ENCODE peak calls at places on chromosomes 1 and 21, in ten cellular contexts. P is transverse colon, E is RWPE1, F is H1, G is endothelial cell, J is HFFc6, B is progenitor cell of endocrine pancreas, D is mammary epithelial cell, L is endothelial cell of umbilical vein, C is epithelial cell of esophagus. M is an unnamed sample.
A peak's percentile ranks its signal among the peaks of the same experiment; 100 is the strongest.

GRCh38 chr1:109787845-109788605 is 24.3 kb upstream of the EPS8L3 start:
- DNase-seq in J (no peak), L (no peak), F (no peak), G (no peak), B (no peak), D (no peak), C (no peak), E (no peak), P (peak; percentile 18), M (no peak)

GRCh38 chr1:93584238-93585003 is 97.2 kb downstream of the BCAR3 start:
- DNase-seq in B (no peak), E (no peak), D (no peak), L (no peak), G (no peak), J (peak; percentile 38), P (no peak), F (no peak), C (no peak), M (no peak)

GRCh38 chr1:44514673-44515072 is 109.6 kb downstream of the RNF220 start:
- DNase-seq in L (no peak), P (no peak), C (no peak), B (no peak), E (no peak), G (no peak), J (no peak), D (no peak), F (no peak), M (no peak)

GRCh38 chr1:160590488-160590887 is 11.2 kb upstream of the CD84 start:
- DNase-seq in C (no peak), P (no peak), B (no peak), D (no peak), J (no peak), L (no peak), E (no peak), G (no peak), F (no peak), M (no peak)

GRCh38 chr21:36783612-36784383 is 84.9 kb downstream of the SIM2 start:
- DNase-seq in C (peak; percentile 92), J (peak; percentile 89), G (no peak), B (no peak), F (no peak), P (no peak), L (peak; percentile 16), E (peak; percentile 85), D (peak; percentile 77), M (no peak)

GRCh38 chr1:201896951-201897391 is 8.3 kb downstream of the SHISA4 start:
- DNase-seq in J (peak; percentile 84), G (no peak), E (no peak), F (no peak), C (peak; percentile 57), P (peak; percentile 44), D (peak; percentile 64), L (no peak), B (no peak), M (no peak)

GRCh38 chr1:200880212-200880611 is 7.4 kb downstream of the GPR25 start:
- DNase-seq in F (no peak), B (no peak), G (no peak), E (no peak), C (peak; percentile 76), P (no peak), L (no peak), D (peak; percentile 64), J (no peak), M (no peak)

GRCh38 chr1:218376722-218377121 is 31.6 kb downstream of the TGFB2 start:
- DNase-seq in B (no peak), D (no peak), E (no peak), L (no peak), F (no peak), C (no peak), P (no peak), G (no peak), J (no peak), M (no peak)

DNA sequence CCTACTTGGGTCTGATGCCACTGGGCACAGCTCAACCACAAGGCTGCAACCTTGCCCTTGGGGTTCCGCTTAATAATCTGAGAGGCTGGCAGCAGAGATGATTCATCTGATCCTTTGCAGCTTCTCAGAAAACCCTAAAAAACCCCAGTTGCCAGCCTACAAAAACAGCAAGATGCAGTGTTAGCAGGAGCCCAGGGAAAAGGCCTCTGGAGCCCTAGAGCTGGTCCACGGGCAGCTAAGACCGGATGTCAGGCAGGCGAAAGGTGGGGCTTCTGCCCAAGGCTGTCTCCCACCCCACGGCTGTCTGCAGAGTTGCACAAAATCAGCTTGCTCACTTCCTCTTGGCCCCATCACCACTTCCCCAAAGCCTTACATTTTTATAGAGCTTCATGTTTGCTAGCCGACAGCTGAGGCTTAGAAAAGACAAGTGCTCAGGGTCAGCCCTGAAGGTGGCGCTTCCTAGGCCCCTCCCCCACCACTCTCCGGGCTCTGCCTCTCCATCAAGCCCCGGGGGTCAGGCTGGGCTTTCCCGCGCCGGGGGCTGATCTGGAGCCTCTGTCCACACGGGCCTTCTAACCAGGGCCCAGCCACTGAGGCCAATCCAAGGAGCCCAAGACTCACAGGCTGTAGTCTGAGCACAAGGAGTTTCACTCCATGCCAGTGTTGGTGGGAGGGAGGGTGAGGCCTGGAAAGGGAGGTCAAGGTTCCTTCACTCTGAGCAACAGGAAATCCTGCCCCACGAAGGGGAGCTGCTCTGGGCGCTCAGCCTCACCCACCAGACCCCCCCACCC is 4.2 kb upstream of the ADORA3 start:
- DNase-seq in F (peak; percentile 27), L (peak; percentile 64), G (peak; percentile 73), J (peak; percentile 52), E (peak; percentile 27), C (peak; percentile 53), D (peak; percentile 60), P (peak; percentile 84), B (peak; percentile 56), M (no peak)
- TF ChIP-seq CTCF in F (peak; percentile 35), L (peak; percentile 17), G (no peak), J (no peak), E (no peak), C (no peak), D (no peak), P (no peak), B (no peak), M (no peak)

DNA sequence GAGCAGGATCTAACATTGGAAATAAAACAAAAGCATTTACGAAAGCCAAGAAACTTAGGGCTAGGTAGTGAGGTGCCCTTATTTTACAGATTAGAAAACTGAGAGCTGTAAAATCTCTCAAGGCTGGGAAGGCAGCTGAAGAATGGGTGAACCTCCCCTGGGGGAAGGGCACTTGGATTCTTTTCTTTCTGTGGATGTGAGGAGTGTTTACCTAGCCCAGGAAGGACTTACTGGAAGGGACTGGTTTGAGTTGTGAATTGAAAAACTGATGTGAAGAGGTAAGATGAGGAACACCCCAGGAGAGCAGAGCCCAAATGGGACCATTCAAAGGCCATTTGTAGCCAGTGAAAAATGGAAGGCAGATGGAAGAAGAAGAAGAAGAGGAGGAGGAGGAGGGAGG is 74.7 kb upstream of the NGF start:
- DNase-seq in E (no peak), F (no peak), D (no peak), J (no peak), L (no peak), B (no peak), P (no peak), G (no peak), C (no peak), M (no peak)
- TF ChIP-seq CTCF in E (no peak), F (no peak), D (no peak), J (no peak), L (no peak), B (no peak), P (no peak), G (no peak), C (no peak), M (no peak)

GRCh38 chr1:34899471-34899870 is 30.0 kb downstream of the DLGAP3 start:
- DNase-seq in E (no peak), G (no peak), L (no peak), D (no peak), J (no peak), P (no peak), F (no peak), C (no peak), B (no peak), M (no peak)

GRCh38 chr1:34900775-34901502 is 28.5 kb downstream of the DLGAP3 start:
- DNase-seq in F (no peak), L (no peak), J (no peak), B (no peak), G (no peak), D (no peak), P (no peak), C (no peak), E (no peak), M (no peak)

GRCh38 chr1:34898220-34898820 is 31.1 kb downstream of the DLGAP3 start:
- DNase-seq in E (no peak), D (no peak), G (no peak), L (peak; percentile 46), F (no peak), P (no peak), B (no peak), J (no peak), C (no peak), M (no peak)

GRCh38 chr1:34899906-34900305 is 29.5 kb downstream of the DLGAP3 start:
- DNase-seq in E (no peak), D (no peak), L (no peak), C (no peak), F (no peak), J (no peak), G (no peak), B (no peak), P (no peak), M (no peak)

GRCh38 chr1:34896612-34897011 is 32.8 kb downstream of the DLGAP3 start:
- DNase-seq in P (no peak), F (no peak), E (no peak), G (no peak), L (no peak), J (peak; percentile 6), B (no peak), D (no peak), C (no peak), M (no peak)
- TF ChIP-seq CTCF in P (no peak), F (peak; percentile 3), E (no peak), G (no peak), L (no peak), J (peak; percentile 47), B (no peak), D (no peak), C (peak; percentile 3), M (peak; percentile 15)

GRCh38 chr1:152495066-152495675 is 15.4 kb upstream of the LCE5A start:
- DNase-seq in F (no peak), P (peak; percentile 51), B (no peak), J (peak; percentile 8), C (peak; percentile 76), E (no peak), L (peak; percentile 21), G (peak; percentile 63), D (no peak), M (no peak)
- TF ChIP-seq CTCF in F (peak; percentile 21), P (peak; percentile 47), B (no peak), J (peak; percentile 75), C (peak; percentile 94), E (peak; percentile 57), L (peak; percentile 59), G (peak; percentile 71), D (peak; percentile 91), M (peak; percentile 28)

GRCh38 chr1:87913361-87913760 is 584.7 kb downstream of the LMO4 start:
- DNase-seq in J (no peak), G (no peak), D (no peak), F (no peak), B (no peak), C (no peak), E (no peak), P (no peak), L (no peak), M (no peak)
- TF ChIP-seq CTCF in J (no peak), G (no peak), D (no peak), F (no peak), B (no peak), C (no peak), E (no peak), P (no peak), L (no peak), M (no peak)

GRCh38 chr21:35436899-35437298 is 387.8 kb upstream of the RUNX1 start:
- DNase-seq in B (no peak), J (no peak), F (no peak), G (no peak), P (no peak), C (peak; percentile 22), L (no peak), D (no peak), E (no peak), M (no peak)
- TF ChIP-seq CTCF in B (peak; percentile 6), J (peak; percentile 44), F (peak; percentile 6), G (peak; percentile 25), P (no peak), C (peak; percentile 30), L (peak; percentile 1), D (peak; percentile 23), E (no peak), M (no peak)